ENCODE peak calls at places on chromosome X, in five cellular contexts. One of them, this sample, is unnamed.

GRCh38 chrX:35439692-35440091 is 358.4 kb upstream of the MAGEB16 start:
- DNase-seq in T follicular helper cell: no peak
- DNase-seq in immature natural killer cell: no peak
- DNase-seq in tibial artery: no peak
- DNase-seq in amniotic stem cell: no peak
- DNase-seq in this sample: no peak

GRCh38 chrX:38900719-38901118 is 99.5 kb downstream of the MID1IP1 start:
- DNase-seq in immature natural killer cell: no peak
- DNase-seq in tibial artery: no peak
- DNase-seq in amniotic stem cell: no peak
- DNase-seq in T follicular helper cell: no peak
- DNase-seq in this sample: no peak

GRCh38 chrX:110418857-110419249 is 60.2 kb downstream of the RTL9 start:
- DNase-seq in amniotic stem cell: no peak
- DNase-seq in tibial artery: no peak
- DNase-seq in immature natural killer cell: no peak
- DNase-seq in T follicular helper cell: no peak
- DNase-seq in this sample: no peak

GRCh38 chrX:71667328-71668247 is at the start of gene LOC101059915:
- DNase-seq in tibial artery: peak
- DNase-seq in immature natural killer cell: no peak
- DNase-seq in amniotic stem cell: no peak
- DNase-seq in T follicular helper cell: no peak
- DNase-seq in this sample: no peak

GRCh38 chrX:64394874-64395567 is at the start of gene MTMR8:
- DNase-seq in immature natural killer cell: peak
- DNase-seq in T follicular helper cell: peak
- DNase-seq in amniotic stem cell: no peak
- DNase-seq in tibial artery: peak
- DNase-seq in this sample: peak

GRCh38 chrX:44035576-44035975 is 62.4 kb upstream of the NDP start:
- DNase-seq in tibial artery: no peak
- DNase-seq in T follicular helper cell: no peak
- DNase-seq in amniotic stem cell: no peak
- DNase-seq in immature natural killer cell: no peak
- DNase-seq in this sample: no peak

GRCh38 chrX:136347706-136348105 is 46.9 kb downstream of the ADGRG4 start:
- DNase-seq in T follicular helper cell: no peak
- DNase-seq in amniotic stem cell: no peak
- DNase-seq in immature natural killer cell: no peak
- DNase-seq in tibial artery: no peak
- DNase-seq in this sample: no peak

GRCh38 chrX:104712515-104712914 is 146.5 kb downstream of the IL1RAPL2 start:
- DNase-seq in amniotic stem cell: no peak
- DNase-seq in tibial artery: no peak
- DNase-seq in T follicular helper cell: no peak
- DNase-seq in immature natural killer cell: no peak
- DNase-seq in this sample: no peak

GRCh38 chrX:110665636-110666035 is 130.0 kb downstream of the CHRDL1 start:
- DNase-seq in amniotic stem cell: peak
- DNase-seq in T follicular helper cell: no peak
- DNase-seq in immature natural killer cell: no peak
- DNase-seq in tibial artery: no peak
- DNase-seq in this sample: no peak

GRCh38 chrX:101409043-101409442 is 1.0 kb downstream of the HNRNPH2 start:
- DNase-seq in amniotic stem cell: no peak
- DNase-seq in immature natural killer cell: no peak
- DNase-seq in T follicular helper cell: no peak
- DNase-seq in tibial artery: no peak
- DNase-seq in this sample: no peak

GRCh38 chrX:26925088-26925487 is 538.1 kb downstream of the PPP4R3C start:
- DNase-seq in T follicular helper cell: no peak
- DNase-seq in tibial artery: no peak
- DNase-seq in immature natural killer cell: no peak
- DNase-seq in amniotic stem cell: no peak
- DNase-seq in this sample: peak